ENCODE peak calls at places on chromosomes 4 and X, in nine cellular contexts. T is psoas muscle, A is A673, W is testis, S is ovary, U is colonic mucosa, P is BE2C, D is thoracic aorta, R is fibroblast of lung. C is an unnamed sample.
A peak's percentile ranks its signal among the peaks of the same experiment; 100 is the strongest.

GRCh38 chr4:54213812-54214211 is 15.3 kb upstream of the PDGFRA start:
- DNase-seq in T (no peak), A (no peak), W (no peak), S (no peak), U (no peak), P (no peak), D (no peak), R (peak; percentile 43), C (no peak)

GRCh38 chrX:18210470-18210869 is 10.2 kb downstream of the BEND2 start:
- DNase-seq in T (no peak), A (peak; percentile 33), W (no peak), S (no peak), U (no peak), P (no peak), D (no peak), R (peak; percentile 2), C (no peak)

GRCh38 chrX:56281789-56282188 is 49.6 kb downstream of the KLF8 start:
- DNase-seq in T (no peak), A (peak; percentile 23), W (no peak), S (no peak), U (no peak), P (no peak), D (no peak), R (no peak), C (no peak)

GRCh38 chr4:53088132-53088531 is 226.0 kb downstream of the RASL11B start:
- DNase-seq in T (peak; percentile 58), A (no peak), W (no peak), S (no peak), U (no peak), P (no peak), D (no peak), R (no peak), C (no peak)

GRCh38 chrX:134460861-134461218 is 875 bp downstream of the HPRT1 start:
- DNase-seq in T (no peak), A (peak; percentile 13), W (no peak), S (no peak), U (peak; percentile 24), P (peak; percentile 5), D (no peak), R (peak; percentile 11), C (no peak)

GRCh38 chr4:16450724-16451123 is 224.5 kb upstream of the TAPT1 start:
- DNase-seq in T (no peak), A (peak; percentile 33), W (no peak), S (no peak), U (no peak), P (no peak), D (no peak), R (no peak), C (no peak)

GRCh38 chrX:13001961-13002671 is 27.2 kb downstream of the TMSB4X start:
- DNase-seq in T (no peak), A (peak; percentile 11), W (no peak), S (no peak), U (no peak), P (no peak), D (no peak), R (peak; percentile 32), C (no peak)

GRCh38 chr4:42302348-42302747 is 94.9 kb upstream of the SHISA3 start:
- DNase-seq in T (no peak), A (peak; percentile 45), W (peak; percentile 33), S (no peak), U (peak; percentile 30), P (peak; percentile 79), D (no peak), R (no peak), C (no peak)

GRCh38 chr4:122930877-122931276 is 8.5 kb upstream of the NUDT6 start:
- DNase-seq in T (no peak), A (peak; percentile 49), W (no peak), S (no peak), U (no peak), P (no peak), D (no peak), R (peak; percentile 16), C (no peak)

GRCh38 chr4:52251864-52252263 is 200.8 kb downstream of the SPATA18 start:
- DNase-seq in T (no peak), A (no peak), W (no peak), S (no peak), U (no peak), P (no peak), D (no peak), R (no peak), C (no peak)

GRCh38 chr4:41178372-41179085 is 35.8 kb downstream of the APBB2 start:
- DNase-seq in T (no peak), A (no peak), W (no peak), S (no peak), U (no peak), P (no peak), D (no peak), R (peak; percentile 96), C (no peak)

GRCh38 chrX:72029473-72030411 is 102.0 kb downstream of the RTL5 start:
- DNase-seq in T (no peak), A (peak; percentile 16), W (no peak), S (no peak), U (peak; percentile 6), P (peak; percentile 60), D (no peak), R (peak; percentile 93), C (no peak)

GRCh38 chrX:22057667-22058066 is 25.5 kb downstream of the PHEX start:
- DNase-seq in T (no peak), A (no peak), W (no peak), S (no peak), U (no peak), P (no peak), D (no peak), R (no peak), C (no peak)

GRCh38 chrX:155767101-155767878 is 113.9 kb upstream of the VAMP7 start:
- DNase-seq in T (peak; percentile 52), A (peak; percentile 77), W (peak; percentile 40), S (peak; percentile 44), U (peak; percentile 75), P (no peak), D (peak; percentile 12), R (peak; percentile 84), C (peak; percentile 23)

GRCh38 chr4:187235456-187236170 is 512.0 kb upstream of the FAT1 start:
- DNase-seq in T (no peak), A (peak; percentile 68), W (no peak), S (no peak), U (no peak), P (peak; percentile 49), D (no peak), R (peak; percentile 3), C (no peak)

GRCh38 chr4:187232796-187233195 is 509.1 kb upstream of the FAT1 start:
- DNase-seq in T (no peak), A (no peak), W (no peak), S (no peak), U (no peak), P (no peak), D (no peak), R (no peak), C (no peak)

GRCh38 chr4:187236491-187236890 is 512.8 kb upstream of the FAT1 start:
- DNase-seq in T (no peak), A (peak; percentile 4), W (no peak), S (no peak), U (no peak), P (no peak), D (no peak), R (peak; percentile 79), C (no peak)

GRCh38 chr4:187238646-187239045 is 515.0 kb upstream of the FAT1 start:
- DNase-seq in T (no peak), A (no peak), W (no peak), S (no peak), U (no peak), P (no peak), D (no peak), R (no peak), C (no peak)
- H3K4me3 ChIP-seq in T (no peak overlapping the region), A (no peak overlapping the region), W (no peak overlapping the region), S (no peak overlapping the region), U (no peak overlapping the region), P (no peak overlapping the region), D (no peak overlapping the region), R (no peak overlapping the region), C (no peak overlapping the region)

DNA sequence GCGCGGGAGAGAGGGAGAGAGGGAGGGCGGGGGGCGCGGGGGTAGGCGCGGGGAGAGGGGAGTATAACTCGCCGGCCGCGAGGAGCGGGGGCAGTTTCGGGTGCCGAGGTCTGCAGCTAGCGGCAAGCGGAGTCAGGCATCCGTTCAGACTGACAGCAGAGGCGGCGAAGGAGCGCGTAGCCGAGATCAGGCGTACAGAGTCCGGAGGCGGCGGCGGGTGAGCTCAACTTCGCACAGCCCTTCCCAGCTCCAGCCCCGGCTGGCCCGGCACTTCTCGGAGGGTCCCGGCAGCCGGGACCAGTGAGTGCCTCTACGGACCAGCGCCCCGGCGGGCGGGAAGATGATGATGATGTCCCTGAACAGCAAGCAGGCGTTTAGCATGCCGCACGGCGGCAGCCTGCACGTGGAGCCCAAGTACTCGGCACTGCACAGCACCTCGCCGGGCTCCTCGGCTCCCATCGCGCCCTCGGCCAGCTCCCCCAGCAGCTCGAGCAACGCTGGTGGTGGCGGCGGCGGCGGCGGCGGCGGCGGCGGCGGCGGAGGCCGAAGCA is at the start of gene POU4F2:
- DNase-seq in T (no peak), A (peak; percentile 85), W (peak; percentile 23), S (no peak), U (no peak), P (peak; percentile 56), D (no peak), R (peak; percentile 20), C (no peak)
- H3K4me1 ChIP-seq in T (peaks cover 4% of the 10 kb centered on the region), A (peaks cover 10% of the 10 kb centered on the region), W (peaks cover 5% of the 10 kb centered on the region), S (peaks cover 9% of the 10 kb centered on the region), U (no peaks in the 10 kb centered on the region), P (no peaks in the 10 kb centered on the region), D (peaks cover 27% of the 10 kb centered on the region), R (no peaks in the 10 kb centered on the region), C (peaks cover 31% of the 10 kb centered on the region)

DNA sequence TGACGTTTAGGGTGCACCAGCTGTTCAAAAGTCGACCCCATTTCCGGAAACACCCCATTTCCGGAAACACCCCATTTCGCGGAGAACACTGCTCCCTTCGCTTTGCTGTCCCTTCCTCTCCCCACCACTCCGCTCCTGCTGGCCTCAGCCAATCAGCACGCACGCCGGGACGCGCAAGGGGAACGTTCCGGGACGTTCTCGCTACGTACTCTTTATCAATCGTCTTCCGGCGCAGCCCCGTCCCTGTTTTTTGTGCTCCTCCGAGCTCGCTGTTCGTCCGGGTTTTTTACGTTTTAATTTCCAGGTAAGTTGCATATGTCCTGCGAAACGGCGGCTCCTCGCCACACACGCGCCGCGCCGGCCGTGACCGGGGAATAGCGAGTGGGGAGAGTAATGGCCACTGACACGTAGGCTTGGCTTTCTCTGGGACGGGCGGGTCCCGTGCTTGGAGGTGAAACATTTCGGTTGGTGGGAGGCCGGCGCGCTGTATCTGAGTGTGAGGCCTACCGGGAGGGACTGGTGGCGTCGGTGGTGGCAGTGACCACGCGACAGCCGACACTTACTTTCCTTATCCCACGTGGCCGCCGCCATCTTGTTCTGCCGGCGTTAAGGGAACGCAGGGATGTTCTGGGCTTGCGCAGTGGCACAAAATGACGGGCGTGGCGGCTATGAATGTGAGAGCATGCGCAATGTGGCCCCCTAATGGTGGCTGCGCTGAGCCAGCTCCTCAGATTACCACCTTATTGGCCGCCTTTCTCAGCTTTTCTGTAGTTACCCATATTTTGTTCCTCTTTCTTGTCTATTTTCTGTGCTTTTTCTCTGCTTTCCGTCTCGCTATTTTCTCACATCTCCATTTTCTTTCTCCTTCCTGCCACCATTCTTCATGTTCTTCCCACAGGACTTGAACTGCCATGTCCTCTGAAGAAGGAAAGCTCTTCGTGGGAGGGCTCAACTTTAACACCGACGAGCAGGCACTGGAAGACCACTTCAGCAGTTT is at the start of gene RBM3:
- DNase-seq in T (peak; percentile 97), A (peak; percentile 96), W (peak; percentile 93), S (peak; percentile 91), U (peak; percentile 94), P (peak; percentile 90), D (peak; percentile 78), R (peak; percentile 91), C (peak; percentile 93)
- TF ChIP-seq CTCF in T (peak; percentile 43), A (peak; percentile 46), W (peak; percentile 36), S (no peak), U (no peak), P (peak; percentile 44), D (peak; percentile 37), R (peak; percentile 28), C (peak; percentile 56)

GRCh38 chr4:84804126-84804525 is 162.4 kb downstream of the WDFY3 start:
- DNase-seq in T (no peak), A (no peak), W (no peak), S (no peak), U (no peak), P (no peak), D (no peak), R (peak; percentile 59), C (no peak)
- H3K4me3 ChIP-seq in T (no peak overlapping the region), A (no peak overlapping the region), W (no peak overlapping the region), S (no peak overlapping the region), U (no peak overlapping the region), P (no peak overlapping the region), D (no peak overlapping the region), R (peak overlapping the region; percentile 16), C (no peak overlapping the region)